ENCODE peak calls at places on chromosomes 16 and 17, in nine cellular contexts. F, R, J, U, K, I, W, S and L are unnamed samples.

GRCh38 chr17:44095647-44096496 is 25.3 kb downstream of the G6PC3 start:
- DNase-seq in R (peak; percentile 73), K (peak; percentile 93), I (no peak), J (no peak), W (no peak), U (peak; percentile 71), S (peak; percentile 92), F (peak; percentile 79), L (peak; percentile 86)

GRCh38 chr16:24834459-24835335 is 11.1 kb upstream of the SLC5A11 start:
- DNase-seq in R (no peak), U (no peak), K (peak; percentile 49), I (no peak), S (peak; percentile 60), F (no peak), W (no peak), J (peak; percentile 15), L (no peak)

GRCh38 chr16:65201446-65202010 is 79.7 kb upstream of the CDH11 start:
- DNase-seq in F (no peak), K (peak; percentile 19), R (no peak), W (no peak), I (no peak), J (no peak), S (no peak), U (no peak), L (no peak)

GRCh38 chr16:57994778-57995177 is 5.7 kb downstream of the ZNF319 start:
- DNase-seq in K (peak; percentile 25), W (peak; percentile 26), J (no peak), R (peak; percentile 84), I (peak; percentile 82), S (peak; percentile 81), U (peak; percentile 47), F (peak; percentile 68), L (no peak)

GRCh38 chr17:333626-334396 is 18.8 kb downstream of the RPH3AL start:
- DNase-seq in I (peak; percentile 85), J (no peak), F (peak; percentile 84), U (peak; percentile 83), R (peak; percentile 81), S (peak; percentile 74), W (no peak), K (peak; percentile 33), L (peak; percentile 39)

GRCh38 chr16:424623-425081 is 797 bp upstream of the RAB11FIP3 start:
- DNase-seq in W (no peak), J (peak; percentile 27), K (no peak), S (no peak), F (peak; percentile 57), I (peak; percentile 84), R (no peak), U (peak; percentile 55), L (no peak)

GRCh38 chr16:26801628-26802027 is 265.1 kb upstream of the C16orf82 start:
- DNase-seq in F (no peak), R (no peak), U (no peak), S (no peak), J (no peak), K (no peak), I (no peak), W (no peak), L (no peak)

GRCh38 chr17:64005734-64006167 is 7.6 kb downstream of the PRR29 start:
- DNase-seq in J (no peak), U (no peak), R (no peak), I (peak; percentile 51), F (no peak), W (no peak), S (no peak), K (no peak), L (no peak)

GRCh38 chr17:82052638-82053059 is 951 bp downstream of the GPS1 start:
- DNase-seq in W (no peak), F (no peak), J (no peak), U (no peak), S (no peak), K (no peak), I (no peak), R (no peak), L (no peak)

GRCh38 chr17:80145076-80146075 is 1.6 kb downstream of the EIF4A3 start:
- DNase-seq in S (no peak), U (no peak), R (no peak), F (no peak), J (no peak), W (no peak), K (peak; percentile 5), I (no peak), L (no peak)

GRCh38 chr16:55376567-55377167 is 52.7 kb downstream of the IRX6 start:
- DNase-seq in U (no peak), J (no peak), K (no peak), S (no peak), F (no peak), I (no peak), R (no peak), W (no peak), L (no peak)

GRCh38 chr17:62178579-62178978 is 113.5 kb upstream of the MED13 start:
- DNase-seq in I (no peak), U (no peak), J (no peak), K (peak; percentile 33), S (no peak), F (no peak), W (no peak), R (no peak), L (peak; percentile 2)

GRCh38 chr16:84925092-84925772 is 86.1 kb downstream of the ZDHHC7 start:
- DNase-seq in J (peak; percentile 41), S (peak; percentile 56), R (peak; percentile 84), U (peak; percentile 67), K (no peak), F (peak; percentile 66), I (peak; percentile 91), W (peak; percentile 56), L (no peak)

GRCh38 chr17:65228734-65229390 is 91.7 kb downstream of the RGS9 start:
- DNase-seq in R (no peak), F (no peak), U (no peak), S (no peak), K (peak; percentile 22), J (no peak), I (no peak), W (peak; percentile 51), L (peak; percentile 91)

GRCh38 chr16:84725481-84726078 is 25.8 kb downstream of the USP10 start:
- DNase-seq in F (no peak), I (no peak), W (no peak), K (no peak), R (no peak), U (no peak), J (no peak), S (no peak), L (no peak)

GRCh38 chr17:6070280-6070894 is at the start of gene WSCD1:
- DNase-seq in S (peak; percentile 81), U (no peak), I (peak; percentile 73), J (no peak), W (no peak), F (peak; percentile 29), R (no peak), K (no peak), L (no peak)

GRCh38 chr17:27560668-27561067 is 70.3 kb upstream of the LGALS9 start:
- DNase-seq in U (no peak), K (peak; percentile 29), R (no peak), S (no peak), J (no peak), W (no peak), I (no peak), F (peak; percentile 62), L (no peak)

GRCh38 chr16:4401094-4401501 is 15.3 kb downstream of the CORO7 start:
- DNase-seq in I (no peak), R (no peak), K (no peak), U (no peak), S (peak; percentile 1), W (no peak), F (no peak), J (no peak), L (no peak)

GRCh38 chr17:10384175-10384574 is 11.4 kb upstream of the MYH13 start:
- DNase-seq in F (no peak), W (no peak), I (no peak), J (no peak), K (no peak), S (peak; percentile 73), U (no peak), R (no peak), L (no peak)
- H3K4me1 ChIP-seq in F (no peaks in the 10 kb centered on the region), W (no peaks in the 10 kb centered on the region), I (no peaks in the 10 kb centered on the region), J (no peaks in the 10 kb centered on the region), K (no peaks in the 10 kb centered on the region), S (peaks cover 9% of the 10 kb centered on the region), U (no peaks in the 10 kb centered on the region), R (no peaks in the 10 kb centered on the region), L (no peaks in the 10 kb centered on the region)

DNA sequence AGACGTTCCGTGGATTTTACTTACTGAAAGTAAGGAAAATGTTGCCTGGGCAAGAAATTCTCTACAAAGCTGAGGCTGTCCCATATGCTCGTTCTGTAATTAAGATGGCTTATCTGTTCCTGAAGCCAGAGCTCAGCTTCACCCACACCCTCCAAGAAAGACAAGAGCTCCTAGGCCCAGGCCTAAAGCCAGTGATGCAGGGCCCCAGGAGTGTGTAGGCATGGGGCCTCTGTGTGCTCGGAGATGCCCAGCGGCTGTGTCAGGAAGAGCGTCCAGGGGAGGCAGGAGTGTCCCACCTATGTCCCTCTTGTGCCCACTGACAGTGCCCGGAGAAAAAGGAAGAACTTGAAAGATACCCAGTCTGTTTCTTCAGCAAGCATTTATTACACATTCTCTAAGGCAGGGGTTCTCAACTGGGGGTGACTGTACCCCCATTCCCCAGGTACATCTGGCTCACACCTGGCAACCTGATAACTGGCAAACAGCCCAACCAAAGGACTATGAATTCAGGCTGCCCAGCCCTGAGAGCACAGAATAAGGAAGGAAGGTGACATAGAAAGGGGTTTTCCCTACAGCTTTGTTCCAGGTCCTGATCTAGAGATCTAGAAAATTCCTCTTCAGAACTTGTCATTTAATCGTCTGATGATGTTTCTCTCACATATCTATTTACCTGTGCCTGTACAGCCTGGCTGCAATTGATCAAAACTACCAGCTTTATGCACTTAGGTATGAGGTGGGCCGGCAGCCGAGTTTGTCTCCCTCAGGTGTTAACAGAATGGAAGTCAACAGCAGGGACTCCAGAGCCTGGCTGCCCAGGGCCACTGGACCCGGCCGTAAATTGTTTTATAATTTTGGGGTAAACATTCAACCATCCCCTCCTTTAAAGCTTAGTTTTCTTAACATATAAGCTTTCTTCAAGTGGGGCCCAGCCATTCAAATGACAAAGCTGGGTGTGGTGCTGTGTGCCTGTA is 12.0 kb downstream of the SNN start:
- DNase-seq in I (no peak), W (no peak), J (no peak), K (no peak), F (no peak), S (no peak), R (peak; percentile 27), U (no peak), L (no peak)
- H3K4me1 ChIP-seq in I (no peaks in the 10 kb centered on the region), W (peaks cover 43% of the 10 kb centered on the region), J (no peaks in the 10 kb centered on the region), K (peaks cover 23% of the 10 kb centered on the region), F (peaks cover 10% of the 10 kb centered on the region), S (no peaks in the 10 kb centered on the region), R (peaks cover 24% of the 10 kb centered on the region), U (peaks cover 86% of the 10 kb centered on the region), L (peaks cover 32% of the 10 kb centered on the region)

GRCh38 chr17:49964539-49965521 is 4.2 kb upstream of the DLX4 start:
- DNase-seq in I (no peak), W (peak; percentile 27), J (no peak), R (no peak), F (no peak), U (no peak), K (no peak), S (peak; percentile 71), L (no peak)
- H3K4me1 ChIP-seq in I (no peaks in the 10 kb centered on the region), W (peaks cover 39% of the 10 kb centered on the region), J (no peaks in the 10 kb centered on the region), R (peaks cover 26% of the 10 kb centered on the region), F (peaks cover 3% of the 10 kb centered on the region), U (peaks cover 33% of the 10 kb centered on the region), K (no peaks in the 10 kb centered on the region), S (peaks cover 43% of the 10 kb centered on the region), L (peaks cover 6% of the 10 kb centered on the region)

DNA sequence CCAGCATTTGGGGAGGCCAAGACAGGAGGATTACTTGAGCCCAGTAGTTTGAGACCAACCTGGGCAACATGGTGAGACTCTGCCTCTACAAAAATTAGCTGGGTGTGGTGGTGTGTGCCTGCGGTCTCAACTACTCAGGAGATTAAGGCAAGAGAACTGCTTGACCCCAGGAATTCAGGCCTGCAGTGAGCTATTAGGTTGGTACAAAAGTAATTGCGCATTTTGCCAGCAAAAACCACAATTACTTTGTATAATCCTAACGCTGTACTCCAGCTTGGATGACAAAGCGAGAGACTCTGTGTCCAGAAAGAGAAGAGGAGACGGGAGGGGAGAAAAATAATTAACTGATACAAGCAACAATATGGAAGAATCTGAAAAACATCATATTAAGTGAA is 32.7 kb downstream of the YWHAE start:
- DNase-seq in I (peak; percentile 24), F (no peak), W (no peak), R (no peak), J (no peak), S (peak; percentile 14), U (no peak), K (peak; percentile 31), L (peak; percentile 63)
- H3K4me1 ChIP-seq in I (peaks cover 2% of the 10 kb centered on the region), F (peaks cover 8% of the 10 kb centered on the region), W (peaks cover 69% of the 10 kb centered on the region), R (peaks cover 49% of the 10 kb centered on the region), J (peaks cover 5% of the 10 kb centered on the region), S (no peaks in the 10 kb centered on the region), U (peaks cover 94% of the 10 kb centered on the region), K (peaks cover 16% of the 10 kb centered on the region), L (peaks cover 18% of the 10 kb centered on the region)